ENCODE peak calls at places on chromosomes 3 and 15, in four cellular contexts. Q is CD8-positive, alpha-beta T cell; X is uterus; W is aorta. C is an unnamed sample.

GRCh38 chr3:179933872-179934271 is 102.9 kb downstream of the PEX5L start:
- DNase-seq in Q (no peak), X (no peak), W (no peak), C (no peak)

GRCh38 chr3:50584391-50584790 is 15.1 kb downstream of the HEMK1 start:
- DNase-seq in W (no peak), X (no peak), Q (no peak), C (no peak)

GRCh38 chr3:53346514-53346913 is 829 bp downstream of the DCP1A start:
- DNase-seq in Q (no peak), W (no peak), X (no peak), C (no peak)

GRCh38 chr15:47293763-47294162 is 423.5 kb upstream of the SEMA6D start:
- DNase-seq in Q (no peak), X (peak; percentile 68), W (peak; percentile 84), C (peak; percentile 67)

GRCh38 chr3:150346956-150347863 is 60.9 kb upstream of the TSC22D2 start:
- DNase-seq in X (no peak), W (peak; percentile 46), Q (no peak), C (no peak)

GRCh38 chr15:63843901-63844317 is 10.2 kb upstream of the HERC1 start:
- DNase-seq in Q (no peak), X (no peak), W (no peak), C (no peak)

GRCh38 chr3:174198199-174198598 is 660.9 kb upstream of the NAALADL2 start:
- DNase-seq in X (no peak), W (no peak), Q (no peak), C (no peak)

GRCh38 chr3:36257117-36257516 is 123.2 kb upstream of the STAC start:
- DNase-seq in X (no peak), Q (no peak), W (no peak), C (no peak)

GRCh38 chr15:74136584-74137543 is 6.5 kb downstream of the ISLR2 start:
- DNase-seq in Q (no peak), X (peak; percentile 36), W (no peak), C (no peak)

GRCh38 chr3:155730843-155731242 is 14.0 kb downstream of the PLCH1 start:
- DNase-seq in W (no peak), X (no peak), Q (no peak), C (no peak)

GRCh38 chr15:98241032-98241554 is 280.6 kb downstream of the ARRDC4 start:
- DNase-seq in W (no peak), X (no peak), Q (no peak), C (no peak)

GRCh38 chr3:110685630-110686029 is 386.0 kb upstream of the NECTIN3 start:
- DNase-seq in X (no peak), Q (no peak), W (no peak), C (no peak)

GRCh38 chr15:75149911-75150709 is 51.6 kb upstream of the C15orf39 start:
- DNase-seq in X (no peak), Q (no peak), W (no peak), C (no peak)

GRCh38 chr3:58532794-58533220 is 4.2 kb downstream of the ACOX2 start:
- DNase-seq in Q (peak; percentile 74), W (peak; percentile 78), X (peak; percentile 65), C (peak; percentile 76)

GRCh38 chr3:131907809-131908208 is 127.0 kb downstream of the CPNE4 start:
- DNase-seq in X (no peak), Q (no peak), W (no peak), C (no peak)

GRCh38 chr3:183664913-183665381 is 29.5 kb downstream of the KLHL24 start:
- DNase-seq in W (no peak), X (no peak), Q (no peak), C (no peak)

GRCh38 chr3:39637807-39638206 is 170.3 kb downstream of the MOBP start:
- DNase-seq in W (no peak), X (no peak), Q (no peak), C (no peak)

GRCh38 chr3:11601446-11602241 is 42.1 kb downstream of the VGLL4 start:
- DNase-seq in W (peak; percentile 86), X (peak; percentile 63), Q (no peak), C (peak; percentile 79)

GRCh38 chr3:148955544-148956346 is 35.6 kb upstream of the GYG1 start:
- DNase-seq in Q (no peak), X (peak; percentile 65), W (peak; percentile 66), C (peak; percentile 66)

GRCh38 chr3:135895106-135895733 is 70.3 kb upstream of the PPP2R3A start:
- DNase-seq in W (peak; percentile 65), X (peak; percentile 55), Q (peak; percentile 20), C (no peak)

GRCh38 chr3:33636125-33636855 is 81.8 kb downstream of the CLASP2 start:
- DNase-seq in X (no peak), Q (no peak), W (no peak), C (no peak)

GRCh38 chr3:184718431-184718830 is 6.6 kb upstream of the MAGEF1 start:
- DNase-seq in Q (no peak), W (no peak), X (no peak), C (peak; percentile 32)

GRCh38 chr3:39541917-39542329 is 74.4 kb downstream of the MOBP start:
- DNase-seq in X (no peak), Q (no peak), W (no peak), C (no peak)

GRCh38 chr3:126347543-126348161 is 9.6 kb downstream of the KLF15 start:
- DNase-seq in W (peak; percentile 18), X (peak; percentile 8), Q (no peak), C (peak; percentile 53)

GRCh38 chr3:117104792-117105191 is 395.2 kb downstream of the TUSC7 start:
- DNase-seq in W (no peak), X (no peak), Q (no peak), C (no peak)

GRCh38 chr15:33279613-33280205 is 31.1 kb upstream of the RYR3 start:
- DNase-seq in Q (no peak), W (no peak), X (no peak), C (no peak)

GRCh38 chr15:39364721-39365120 is 216.2 kb upstream of the THBS1 start:
- DNase-seq in X (no peak), Q (no peak), W (no peak), C (no peak)

GRCh38 chr3:5479229-5479799 is 291.8 kb downstream of the EDEM1 start:
- DNase-seq in X (no peak), Q (no peak), W (no peak), C (no peak)

GRCh38 chr15:81296673-81297072 is 27.3 kb downstream of the STARD5 start:
- DNase-seq in Q (peak; percentile 79), X (no peak), W (peak; percentile 73), C (no peak)

GRCh38 chr15:29822100-29822684 is at the start of gene TJP1:
- DNase-seq in Q (no peak), W (peak; percentile 79), X (peak; percentile 80), C (peak; percentile 76)

GRCh38 chr3:193572426-193572908 is 17.8 kb upstream of the ATP13A4 start:
- DNase-seq in W (peak; percentile 52), X (peak; percentile 41), Q (peak; percentile 30), C (no peak)

DNA sequence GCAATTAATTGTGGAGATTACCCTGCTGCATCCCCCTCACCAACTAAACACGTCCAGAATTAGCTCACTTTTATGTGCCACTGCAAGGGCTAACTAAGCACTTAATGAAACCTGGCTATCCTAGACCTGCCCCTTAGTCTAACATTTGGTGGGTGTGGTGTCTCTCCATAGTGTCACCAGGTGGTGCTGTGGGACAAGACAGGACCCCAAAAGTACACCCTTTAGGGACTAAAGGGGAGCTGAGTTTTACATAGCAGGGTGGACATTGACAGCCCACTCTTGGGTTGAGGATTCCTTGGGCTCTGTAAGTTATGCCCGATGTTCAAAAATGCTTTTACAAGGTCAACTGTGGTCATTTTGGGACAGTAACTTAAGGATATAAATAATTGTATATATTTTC is 5.7 kb downstream of the DUT start:
- DNase-seq in Q (no peak), W (no peak), X (no peak), C (no peak)
- H3K36me3 ChIP-seq in Q (peaks cover 16% of the 10 kb centered on the region), W (no peaks in the 10 kb centered on the region), X (no peaks in the 10 kb centered on the region), C (peaks cover 23% of the 10 kb centered on the region)

GRCh38 chr15:20407553-20407952 is 134.0 kb downstream of the GOLGA6L6 start:
- DNase-seq in X (no peak), W (no peak), Q (no peak), C (no peak)
- H3K9me3 ChIP-seq in X (no peaks in the 10 kb centered on the region), W (peaks cover 4% of the 10 kb centered on the region), Q (no peaks in the 10 kb centered on the region), C (peaks cover 14% of the 10 kb centered on the region)

GRCh38 chr3:64185436-64185835 is 39.8 kb downstream of the PRICKLE2 start:
- DNase-seq in W (no peak), Q (no peak), X (no peak), C (no peak)

GRCh38 chr3:64186667-64187064 is 38.6 kb downstream of the PRICKLE2 start:
- DNase-seq in W (no peak), Q (no peak), X (no peak), C (no peak)

GRCh38 chr3:64188810-64189560 is 36.3 kb downstream of the PRICKLE2 start:
- DNase-seq in Q (no peak), W (no peak), X (peak; percentile 55), C (peak; percentile 68)

GRCh38 chr3:64184621-64185020 is 40.6 kb downstream of the PRICKLE2 start:
- DNase-seq in X (no peak), Q (no peak), W (no peak), C (no peak)

GRCh38 chr3:64187065-64187959 is 38.0 kb downstream of the PRICKLE2 start:
- DNase-seq in Q (no peak), W (peak; percentile 82), X (peak; percentile 83), C (peak; percentile 80)
- H3K4me3 ChIP-seq in Q (no peak overlapping the region), W (no peak overlapping the region), X (no peak overlapping the region), C (no peak overlapping the region)

GRCh38 chr3:138062626-138063025 is 52.7 kb downstream of the CLDN18 start:
- DNase-seq in W (no peak), Q (no peak), X (no peak), C (no peak)
- H3K36me3 ChIP-seq in W (no peaks in the 10 kb centered on the region), Q (no peaks in the 10 kb centered on the region), X (no peaks in the 10 kb centered on the region), C (peaks cover 50% of the 10 kb centered on the region)

DNA sequence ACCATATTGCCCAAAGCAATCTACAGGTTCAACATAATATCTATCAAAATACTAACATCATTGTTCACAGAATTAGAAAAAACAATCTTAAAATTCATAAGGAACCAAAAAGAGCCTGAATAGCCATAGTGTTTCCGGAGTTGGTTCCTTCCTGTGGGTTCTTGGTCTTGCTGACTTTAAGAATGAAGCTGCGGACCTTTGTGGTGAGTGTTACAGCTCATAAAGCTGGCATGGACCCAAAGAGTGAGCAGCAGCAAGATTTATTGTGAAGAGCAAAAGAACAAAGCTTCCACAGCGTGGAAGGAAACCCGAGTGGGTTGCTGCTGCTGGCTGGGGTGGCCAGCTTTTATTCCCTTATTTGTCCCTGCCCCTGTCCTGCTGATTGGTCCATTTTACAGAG is 15.3 kb upstream of the ACVR2B start:
- DNase-seq in W (no peak), Q (no peak), X (no peak), C (no peak)
- H3K9me3 ChIP-seq in W (peaks cover 8% of the 10 kb centered on the region), Q (peaks cover 7% of the 10 kb centered on the region), X (peaks cover 5% of the 10 kb centered on the region), C (peaks cover 2% of the 10 kb centered on the region)

GRCh38 chr3:159852821-159853505 is 135.7 kb upstream of the IL12A start:
- DNase-seq in W (peak; percentile 56), Q (no peak), X (peak; percentile 36), C (peak; percentile 79)
- H3K4me3 ChIP-seq in W (no peak overlapping the region), Q (no peak overlapping the region), X (peak overlapping the region; percentile 9), C (peak overlapping the region; percentile 45)

DNA sequence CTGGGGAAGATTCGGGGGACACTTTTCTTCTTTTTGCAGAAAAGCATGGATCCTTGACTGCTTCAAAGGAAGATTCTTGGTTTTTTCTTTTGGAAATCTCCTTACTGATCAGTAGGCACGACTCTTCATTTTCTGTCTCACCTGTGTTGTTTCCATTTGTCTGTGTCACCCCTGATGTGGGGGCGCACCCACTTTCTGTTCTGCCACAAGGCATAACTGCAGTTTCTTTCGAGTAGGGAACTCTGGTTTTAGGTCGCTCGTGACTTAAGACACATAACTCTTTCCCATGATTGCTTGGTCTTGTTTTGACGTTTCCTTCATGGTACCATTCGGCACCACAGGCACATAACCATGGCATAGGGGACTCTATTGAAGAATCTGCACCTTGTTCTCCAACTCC is 31.3 kb downstream of the RNF168 start:
- DNase-seq in Q (no peak), W (no peak), X (no peak), C (no peak)
- H3K36me3 ChIP-seq in Q (peaks cover 14% of the 10 kb centered on the region), W (no peaks in the 10 kb centered on the region), X (no peaks in the 10 kb centered on the region), C (peaks cover 48% of the 10 kb centered on the region)

GRCh38 chr3:66000506-66000905 is 38.2 kb downstream of the MAGI1 start:
- DNase-seq in W (no peak), X (no peak), Q (no peak), C (no peak)
- H3K9me3 ChIP-seq in W (no peaks in the 10 kb centered on the region), X (no peaks in the 10 kb centered on the region), Q (no peaks in the 10 kb centered on the region), C (no peaks in the 10 kb centered on the region)